ENCODE peak calls at places on chromosome 14, in eight cellular contexts. One of them, this sample, is unnamed.
A peak's percentile ranks its signal among the peaks of the same experiment; 100 is the strongest.

GRCh38 chr14:70188292-70188607 is 501 bp downstream of the SLC8A3 start:
- DNase-seq in fibroblast of mammary gland: no peak
- DNase-seq in HT1080: no peak
- DNase-seq in left cardiac atrium: no peak
- DNase-seq in NCI-H1436: no peak
- DNase-seq in Right ventricle myocardium inferior: no peak
- DNase-seq in M059J: peak; percentile 18
- DNase-seq in SW480: no peak
- DNase-seq in this sample: no peak

GRCh38 chr14:74326369-74327152 is 21.7 kb upstream of the VRTN start:
- DNase-seq in left cardiac atrium: no peak
- DNase-seq in fibroblast of mammary gland: no peak
- DNase-seq in Right ventricle myocardium inferior: no peak
- DNase-seq in SW480: no peak
- DNase-seq in NCI-H1436: no peak
- DNase-seq in M059J: no peak
- DNase-seq in HT1080: no peak
- DNase-seq in this sample: no peak

GRCh38 chr14:32233292-32233691 is 30.2 kb upstream of the RNU6-8 start:
- DNase-seq in fibroblast of mammary gland: no peak
- DNase-seq in NCI-H1436: no peak
- DNase-seq in left cardiac atrium: no peak
- DNase-seq in Right ventricle myocardium inferior: no peak
- DNase-seq in HT1080: no peak
- DNase-seq in M059J: peak; percentile 34
- DNase-seq in SW480: no peak
- DNase-seq in this sample: no peak

GRCh38 chr14:33103489-33103888 is 164.8 kb downstream of the NPAS3 start:
- DNase-seq in left cardiac atrium: no peak
- DNase-seq in M059J: no peak
- DNase-seq in Right ventricle myocardium inferior: no peak
- DNase-seq in SW480: no peak
- DNase-seq in HT1080: no peak
- DNase-seq in NCI-H1436: no peak
- DNase-seq in fibroblast of mammary gland: peak; percentile 7
- DNase-seq in this sample: no peak

GRCh38 chr14:69711471-69712216 is 55.3 kb upstream of the SRSF5 start:
- DNase-seq in HT1080: no peak
- DNase-seq in SW480: no peak
- DNase-seq in left cardiac atrium: no peak
- DNase-seq in NCI-H1436: no peak
- DNase-seq in fibroblast of mammary gland: no peak
- DNase-seq in Right ventricle myocardium inferior: peak; percentile 69
- DNase-seq in M059J: no peak
- DNase-seq in this sample: no peak

GRCh38 chr14:21346532-21347135 is 37.2 kb downstream of the SUPT16H start:
- DNase-seq in M059J: peak; percentile 10
- DNase-seq in SW480: no peak
- DNase-seq in fibroblast of mammary gland: peak; percentile 61
- DNase-seq in left cardiac atrium: no peak
- DNase-seq in HT1080: no peak
- DNase-seq in Right ventricle myocardium inferior: no peak
- DNase-seq in NCI-H1436: no peak
- DNase-seq in this sample: no peak

GRCh38 chr14:41806355-41806975 is 199.8 kb downstream of the LRFN5 start:
- DNase-seq in SW480: no peak
- DNase-seq in left cardiac atrium: no peak
- DNase-seq in HT1080: no peak
- DNase-seq in Right ventricle myocardium inferior: no peak
- DNase-seq in NCI-H1436: no peak
- DNase-seq in M059J: no peak
- DNase-seq in fibroblast of mammary gland: peak; percentile 28
- DNase-seq in this sample: no peak

GRCh38 chr14:77985235-77985634 is 184.9 kb upstream of the NRXN3 start:
- DNase-seq in SW480: no peak
- DNase-seq in M059J: peak; percentile 63
- DNase-seq in left cardiac atrium: no peak
- DNase-seq in HT1080: peak; percentile 58
- DNase-seq in NCI-H1436: no peak
- DNase-seq in Right ventricle myocardium inferior: no peak
- DNase-seq in fibroblast of mammary gland: peak; percentile 64
- DNase-seq in this sample: no peak

GRCh38 chr14:102999227-102999895 is 58.0 kb downstream of the CDC42BPB start:
- DNase-seq in M059J: no peak
- DNase-seq in HT1080: no peak
- DNase-seq in SW480: no peak
- DNase-seq in NCI-H1436: no peak
- DNase-seq in fibroblast of mammary gland: peak; percentile 68
- DNase-seq in Right ventricle myocardium inferior: no peak
- DNase-seq in left cardiac atrium: no peak
- DNase-seq in this sample: no peak

GRCh38 chr14:62819931-62820330 is 225.3 kb downstream of the KCNH5 start:
- DNase-seq in NCI-H1436: no peak
- DNase-seq in fibroblast of mammary gland: no peak
- DNase-seq in HT1080: no peak
- DNase-seq in M059J: no peak
- DNase-seq in SW480: no peak
- DNase-seq in left cardiac atrium: no peak
- DNase-seq in Right ventricle myocardium inferior: no peak
- DNase-seq in this sample: no peak

GRCh38 chr14:94945615-94946014 is 175.7 kb upstream of the GSC start:
- DNase-seq in SW480: no peak
- DNase-seq in left cardiac atrium: no peak
- DNase-seq in Right ventricle myocardium inferior: no peak
- DNase-seq in M059J: no peak
- DNase-seq in fibroblast of mammary gland: no peak
- DNase-seq in HT1080: no peak
- DNase-seq in NCI-H1436: no peak
- DNase-seq in this sample: no peak

GRCh38 chr14:58533417-58533816 is 104.3 kb upstream of the DACT1 start:
- DNase-seq in Right ventricle myocardium inferior: no peak
- DNase-seq in fibroblast of mammary gland: peak; percentile 7
- DNase-seq in SW480: no peak
- DNase-seq in NCI-H1436: no peak
- DNase-seq in HT1080: no peak
- DNase-seq in M059J: no peak
- DNase-seq in left cardiac atrium: peak; percentile 24
- DNase-seq in this sample: no peak

GRCh38 chr14:49768301-49769121 is 558 bp downstream of the KLHDC2 start:
- DNase-seq in SW480: peak; percentile 70
- DNase-seq in M059J: peak; percentile 77
- DNase-seq in left cardiac atrium: peak; percentile 53
- DNase-seq in fibroblast of mammary gland: peak; percentile 82
- DNase-seq in NCI-H1436: peak; percentile 11
- DNase-seq in HT1080: peak; percentile 50
- DNase-seq in Right ventricle myocardium inferior: peak; percentile 71
- DNase-seq in this sample: peak; percentile 56

GRCh38 chr14:22210906-22211305 is 378.1 kb downstream of the DAD1 start:
- DNase-seq in M059J: no peak
- DNase-seq in HT1080: no peak
- DNase-seq in SW480: no peak
- DNase-seq in left cardiac atrium: no peak
- DNase-seq in NCI-H1436: no peak
- DNase-seq in Right ventricle myocardium inferior: no peak
- DNase-seq in fibroblast of mammary gland: no peak
- DNase-seq in this sample: no peak

GRCh38 chr14:104900639-104901512 is 23.8 kb upstream of the PLD4 start:
- DNase-seq in SW480: no peak
- DNase-seq in NCI-H1436: no peak
- DNase-seq in M059J: no peak
- DNase-seq in fibroblast of mammary gland: no peak
- DNase-seq in HT1080: no peak
- DNase-seq in Right ventricle myocardium inferior: no peak
- DNase-seq in left cardiac atrium: no peak
- DNase-seq in this sample: no peak

GRCh38 chr14:22836301-22837058 is at the start of gene MMP14:
- DNase-seq in HT1080: peak; percentile 97
- DNase-seq in SW480: peak; percentile 47
- DNase-seq in Right ventricle myocardium inferior: peak; percentile 85
- DNase-seq in fibroblast of mammary gland: peak; percentile 92
- DNase-seq in NCI-H1436: no peak
- DNase-seq in left cardiac atrium: peak; percentile 79
- DNase-seq in M059J: peak; percentile 89
- DNase-seq in this sample: no peak

GRCh38 chr14:89957791-89958190 is 2.1 kb downstream of the TDP1 start:
- DNase-seq in NCI-H1436: no peak
- DNase-seq in Right ventricle myocardium inferior: no peak
- DNase-seq in SW480: peak; percentile 6
- DNase-seq in HT1080: peak; percentile 16
- DNase-seq in fibroblast of mammary gland: peak; percentile 15
- DNase-seq in M059J: peak; percentile 14
- DNase-seq in left cardiac atrium: no peak
- DNase-seq in this sample: no peak

GRCh38 chr14:102933618-102934231 is 11.3 kb downstream of the AMN start:
- DNase-seq in NCI-H1436: no peak
- DNase-seq in HT1080: no peak
- DNase-seq in M059J: no peak
- DNase-seq in left cardiac atrium: no peak
- DNase-seq in fibroblast of mammary gland: no peak
- DNase-seq in Right ventricle myocardium inferior: peak; percentile 35
- DNase-seq in SW480: no peak
- DNase-seq in this sample: no peak

GRCh38 chr14:88818018-88818417 is 6.4 kb upstream of the TTC8 start:
- DNase-seq in fibroblast of mammary gland: no peak
- DNase-seq in NCI-H1436: no peak
- DNase-seq in SW480: no peak
- DNase-seq in Right ventricle myocardium inferior: no peak
- DNase-seq in left cardiac atrium: no peak
- DNase-seq in HT1080: no peak
- DNase-seq in M059J: no peak
- DNase-seq in this sample: no peak

GRCh38 chr14:95121911-95122696 is 35.2 kb downstream of the DICER1 start:
- DNase-seq in NCI-H1436: no peak
- DNase-seq in fibroblast of mammary gland: no peak
- DNase-seq in HT1080: no peak
- DNase-seq in left cardiac atrium: no peak
- DNase-seq in Right ventricle myocardium inferior: no peak
- DNase-seq in M059J: no peak
- DNase-seq in SW480: no peak
- DNase-seq in this sample: no peak

GRCh38 chr14:56570295-56570694 is 9.3 kb upstream of the TMEM260 start:
- DNase-seq in fibroblast of mammary gland: no peak
- DNase-seq in M059J: no peak
- DNase-seq in SW480: no peak
- DNase-seq in HT1080: no peak
- DNase-seq in Right ventricle myocardium inferior: no peak
- DNase-seq in left cardiac atrium: no peak
- DNase-seq in NCI-H1436: no peak
- DNase-seq in this sample: no peak

GRCh38 chr14:79745046-79745445 is 466.3 kb downstream of the DIO2 start:
- DNase-seq in NCI-H1436: no peak
- DNase-seq in M059J: no peak
- DNase-seq in left cardiac atrium: no peak
- DNase-seq in Right ventricle myocardium inferior: no peak
- DNase-seq in fibroblast of mammary gland: peak; percentile 2
- DNase-seq in SW480: no peak
- DNase-seq in HT1080: no peak
- DNase-seq in this sample: no peak

GRCh38 chr14:65696801-65697200 is 284.3 kb downstream of the FUT8 start:
- DNase-seq in Right ventricle myocardium inferior: no peak
- DNase-seq in SW480: no peak
- DNase-seq in left cardiac atrium: no peak
- DNase-seq in NCI-H1436: no peak
- DNase-seq in fibroblast of mammary gland: peak; percentile 2
- DNase-seq in M059J: no peak
- DNase-seq in HT1080: no peak
- DNase-seq in this sample: no peak

GRCh38 chr14:69262516-69262915 is 2.6 kb downstream of the GALNT16 start:
- DNase-seq in fibroblast of mammary gland: no peak
- DNase-seq in SW480: no peak
- DNase-seq in HT1080: no peak
- DNase-seq in NCI-H1436: no peak
- DNase-seq in Right ventricle myocardium inferior: no peak
- DNase-seq in left cardiac atrium: no peak
- DNase-seq in M059J: no peak
- DNase-seq in this sample: no peak

GRCh38 chr14:104968541-104969401 is 9.4 kb downstream of the AHNAK2 start:
- DNase-seq in NCI-H1436: no peak
- DNase-seq in M059J: no peak
- DNase-seq in left cardiac atrium: peak; percentile 36
- DNase-seq in Right ventricle myocardium inferior: peak; percentile 61
- DNase-seq in SW480: peak; percentile 32
- DNase-seq in fibroblast of mammary gland: peak; percentile 41
- DNase-seq in HT1080: no peak
- DNase-seq in this sample: no peak

GRCh38 chr14:85415015-85415712 is 114.8 kb upstream of the FLRT2 start:
- DNase-seq in NCI-H1436: no peak
- DNase-seq in SW480: peak; percentile 5
- DNase-seq in fibroblast of mammary gland: peak; percentile 99
- DNase-seq in Right ventricle myocardium inferior: no peak
- DNase-seq in HT1080: peak; percentile 93
- DNase-seq in left cardiac atrium: peak; percentile 65
- DNase-seq in M059J: peak; percentile 6
- DNase-seq in this sample: no peak

GRCh38 chr14:80567905-80568512 is 356.7 kb upstream of the DIO2 start:
- DNase-seq in Right ventricle myocardium inferior: no peak
- DNase-seq in M059J: peak; percentile 98
- DNase-seq in SW480: peak; percentile 77
- DNase-seq in left cardiac atrium: no peak
- DNase-seq in fibroblast of mammary gland: peak; percentile 7
- DNase-seq in NCI-H1436: no peak
- DNase-seq in HT1080: peak; percentile 49
- DNase-seq in this sample: no peak

GRCh38 chr14:97592341-97592980 is 795.3 kb downstream of the VRK1 start:
- DNase-seq in HT1080: no peak
- DNase-seq in fibroblast of mammary gland: no peak
- DNase-seq in left cardiac atrium: no peak
- DNase-seq in NCI-H1436: no peak
- DNase-seq in Right ventricle myocardium inferior: no peak
- DNase-seq in SW480: no peak
- DNase-seq in M059J: no peak
- DNase-seq in this sample: no peak

GRCh38 chr14:104439625-104440024 is 139.9 kb upstream of the C14orf180 start:
- DNase-seq in HT1080: no peak
- DNase-seq in SW480: no peak
- DNase-seq in left cardiac atrium: no peak
- DNase-seq in fibroblast of mammary gland: no peak
- DNase-seq in M059J: no peak
- DNase-seq in Right ventricle myocardium inferior: no peak
- DNase-seq in NCI-H1436: no peak
- DNase-seq in this sample: no peak

GRCh38 chr14:96146131-96146771 is 58.4 kb upstream of the BDKRB2 start:
- DNase-seq in M059J: peak; percentile 94
- DNase-seq in HT1080: peak; percentile 40
- DNase-seq in SW480: no peak
- DNase-seq in fibroblast of mammary gland: peak; percentile 72
- DNase-seq in left cardiac atrium: no peak
- DNase-seq in Right ventricle myocardium inferior: no peak
- DNase-seq in NCI-H1436: no peak
- DNase-seq in this sample: no peak

GRCh38 chr14:58863576-58864345 is 226.0 kb downstream of the DACT1 start:
- DNase-seq in SW480: no peak
- DNase-seq in HT1080: no peak
- DNase-seq in Right ventricle myocardium inferior: no peak
- DNase-seq in left cardiac atrium: no peak
- DNase-seq in fibroblast of mammary gland: no peak
- DNase-seq in M059J: no peak
- DNase-seq in NCI-H1436: no peak
- DNase-seq in this sample: no peak

This sample was measured in T-helper 9 cell.